ENCODE peak calls at places on chromosomes 2 and 18, in four cellular contexts. L, K, V and J are unnamed samples.

GRCh38 chr2:211816739-211817138 is 721.9 kb downstream of the ERBB4 start:
- DNase-seq in L (no peak), K (no peak), V (no peak), J (no peak)

GRCh38 chr18:50722311-50722710 is 97.5 kb downstream of the MRO start:
- DNase-seq in L (no peak), K (no peak), V (no peak), J (peak; percentile 25)

GRCh38 chr18:74803117-74803516 is 205.4 kb downstream of the ZNF407 start:
- DNase-seq in L (no peak), K (no peak), V (no peak), J (no peak)

GRCh38 chr2:174336403-174337336 is 1.9 kb downstream of the SP9 start:
- DNase-seq in L (peak; percentile 33), K (no peak), V (peak; percentile 32), J (no peak)

GRCh38 chr18:58241877-58242276 is 197.9 kb downstream of the NEDD4L start:
- DNase-seq in L (no peak), K (no peak), V (no peak), J (no peak)

GRCh38 chr2:222835142-222835822 is 25.6 kb upstream of the ACSL3 start:
- DNase-seq in L (no peak), K (no peak), V (no peak), J (peak; percentile 13)

GRCh38 chr18:79528846-79529245 is 133.1 kb downstream of the NFATC1 start:
- DNase-seq in L (peak; percentile 83), K (peak; percentile 28), V (peak; percentile 74), J (peak; percentile 84)

GRCh38 chr18:47800756-47801155 is 129.7 kb downstream of the SMAD2 start:
- DNase-seq in L (no peak), K (no peak), V (no peak), J (no peak)

GRCh38 chr2:38665854-38666577 is at the start of gene GALM:
- DNase-seq in L (peak; percentile 48), K (peak; percentile 74), V (no peak), J (peak; percentile 24)

GRCh38 chr2:1744151-1744445 is 217 bp downstream of the PXDN start:
- DNase-seq in L (no peak), K (no peak), V (no peak), J (no peak)

GRCh38 chr2:235921508-235922260 is 246.5 kb downstream of the GBX2 start:
- DNase-seq in L (no peak), K (no peak), V (no peak), J (no peak)

GRCh38 chr2:64133828-64134227 is 10.4 kb downstream of the PELI1 start:
- DNase-seq in L (no peak), K (peak; percentile 6), V (no peak), J (no peak)

GRCh38 chr2:94956797-94957391 is 68.6 kb upstream of the MAL start:
- DNase-seq in L (peak; percentile 31), K (peak; percentile 32), V (peak; percentile 48), J (peak; percentile 52)

GRCh38 chr2:193806088-193806774 is 1611.5 kb upstream of the TMEFF2 start:
- DNase-seq in L (no peak), K (no peak), V (no peak), J (no peak)

GRCh38 chr18:74498712-74499629 is 2.8 kb downstream of the CNDP2 start:
- DNase-seq in L (peak; percentile 70), K (no peak), V (peak; percentile 62), J (peak; percentile 83)

GRCh38 chr2:85273732-85274731 is 53.8 kb downstream of the TGOLN2 start:
- DNase-seq in L (no peak), K (peak; percentile 66), V (no peak), J (no peak)

GRCh38 chr2:217010173-217010572 is 150.3 kb upstream of the TNP1 start:
- DNase-seq in L (no peak), K (no peak), V (no peak), J (no peak)

GRCh38 chr2:29293830-29294438 is 178.7 kb downstream of the CLIP4 start:
- DNase-seq in L (peak; percentile 7), K (peak; percentile 31), V (no peak), J (peak; percentile 17)

GRCh38 chr2:45889053-45889452 is 237.6 kb downstream of the PRKCE start:
- DNase-seq in L (no peak), K (no peak), V (no peak), J (peak; percentile 91)

GRCh38 chr18:10822457-10822856 is 296.6 kb downstream of the NAPG start:
- DNase-seq in L (no peak), K (peak; percentile 27), V (peak; percentile 15), J (no peak)

GRCh38 chr2:188695953-188696352 is 278.2 kb upstream of the COL3A1 start:
- DNase-seq in L (no peak), K (peak; percentile 58), V (peak; percentile 11), J (no peak)

GRCh38 chr18:54923339-54923956 is 35.8 kb downstream of the CCDC68 start:
- DNase-seq in L (no peak), K (no peak), V (no peak), J (no peak)

GRCh38 chr2:70141754-70142589 is 48.8 kb downstream of the C2orf42 start:
- DNase-seq in L (no peak), K (no peak), V (peak; percentile 53), J (no peak)

GRCh38 chr2:178517496-178517895 is 37.2 kb downstream of the PLEKHA3 start:
- DNase-seq in L (no peak), K (no peak), V (no peak), J (no peak)

GRCh38 chr18:13273800-13274199 is 55.2 kb downstream of the LDLRAD4 start:
- DNase-seq in L (no peak), K (no peak), V (no peak), J (no peak)

GRCh38 chr2:57906152-57906732 is 140.4 kb upstream of the VRK2 start:
- DNase-seq in L (no peak), K (peak; percentile 68), V (peak; percentile 85), J (peak; percentile 65)

GRCh38 chr2:142052220-142052863 is 78.5 kb downstream of the LRP1B start:
- DNase-seq in L (no peak), K (peak; percentile 13), V (no peak), J (no peak)

GRCh38 chr2:55929476-55929875 is 5.9 kb upstream of the EFEMP1 start:
- DNase-seq in L (no peak), K (no peak), V (no peak), J (no peak)

GRCh38 chr2:52269696-52270485 is 1238.0 kb upstream of the NRXN1 start:
- DNase-seq in L (no peak), K (no peak), V (no peak), J (no peak)